ENCODE peak calls at places on chromosomes 11 and 22, in eight cellular contexts. One of them, this sample, is unnamed.
A peak's percentile ranks its signal among the peaks of the same experiment; 100 is the strongest.

GRCh38 chr11:57773026-57773598 is 11.5 kb downstream of the CTNND1 start:
- DNase-seq in lower lobe of right lung: no peak
- DNase-seq in neuronal stem cell: no peak
- DNase-seq in skeletal muscle cell: no peak
- DNase-seq in psoas muscle: no peak
- DNase-seq in Karpas-422: no peak
- DNase-seq in tibial nerve: no peak
- DNase-seq in hepatocyte: no peak
- DNase-seq in this sample: no peak

GRCh38 chr11:68036717-68037239 is 2.0 kb upstream of the TCIRG1 start:
- DNase-seq in lower lobe of right lung: peak; percentile 93
- DNase-seq in neuronal stem cell: no peak
- DNase-seq in skeletal muscle cell: no peak
- DNase-seq in psoas muscle: peak; percentile 64
- DNase-seq in Karpas-422: no peak
- DNase-seq in tibial nerve: no peak
- DNase-seq in hepatocyte: no peak
- DNase-seq in this sample: peak; percentile 89

GRCh38 chr11:86743223-86744118 is 56.9 kb upstream of the PRSS23 start:
- DNase-seq in lower lobe of right lung: no peak
- DNase-seq in neuronal stem cell: no peak
- DNase-seq in skeletal muscle cell: peak; percentile 98
- DNase-seq in psoas muscle: peak; percentile 61
- DNase-seq in Karpas-422: no peak
- DNase-seq in tibial nerve: no peak
- DNase-seq in hepatocyte: peak; percentile 82
- DNase-seq in this sample: peak; percentile 78

GRCh38 chr11:68996376-68997123 is 15.8 kb upstream of the MRGPRD start:
- DNase-seq in lower lobe of right lung: no peak
- DNase-seq in neuronal stem cell: no peak
- DNase-seq in skeletal muscle cell: no peak
- DNase-seq in psoas muscle: no peak
- DNase-seq in Karpas-422: no peak
- DNase-seq in tibial nerve: no peak
- DNase-seq in hepatocyte: no peak
- DNase-seq in this sample: peak; percentile 50

GRCh38 chr11:126375726-126376125 is 20.2 kb downstream of the ST3GAL4 start:
- DNase-seq in lower lobe of right lung: no peak
- DNase-seq in neuronal stem cell: no peak
- DNase-seq in skeletal muscle cell: no peak
- DNase-seq in psoas muscle: no peak
- DNase-seq in Karpas-422: no peak
- DNase-seq in tibial nerve: peak; percentile 3
- DNase-seq in hepatocyte: no peak
- DNase-seq in this sample: no peak

GRCh38 chr11:57321996-57322880 is 2.5 kb downstream of the TNKS1BP1 start:
- DNase-seq in lower lobe of right lung: peak; percentile 92
- DNase-seq in neuronal stem cell: peak; percentile 59
- DNase-seq in skeletal muscle cell: peak; percentile 93
- DNase-seq in psoas muscle: peak; percentile 89
- DNase-seq in Karpas-422: no peak
- DNase-seq in tibial nerve: peak; percentile 86
- DNase-seq in hepatocyte: peak; percentile 96
- DNase-seq in this sample: peak; percentile 92

GRCh38 chr11:95154514-95154913 is 64.9 kb downstream of the ENDOD1 start:
- DNase-seq in lower lobe of right lung: no peak
- DNase-seq in neuronal stem cell: peak; percentile 49
- DNase-seq in skeletal muscle cell: no peak
- DNase-seq in psoas muscle: no peak
- DNase-seq in Karpas-422: peak; percentile 95
- DNase-seq in tibial nerve: no peak
- DNase-seq in hepatocyte: peak; percentile 71
- DNase-seq in this sample: no peak

GRCh38 chr22:43227231-43227630 is 40.3 kb upstream of the TTLL12 start:
- DNase-seq in lower lobe of right lung: no peak
- DNase-seq in neuronal stem cell: no peak
- DNase-seq in skeletal muscle cell: no peak
- DNase-seq in psoas muscle: no peak
- DNase-seq in Karpas-422: no peak
- DNase-seq in tibial nerve: peak; percentile 58
- DNase-seq in hepatocyte: no peak
- DNase-seq in this sample: no peak

GRCh38 chr11:70913715-70914231 is 338.6 kb downstream of the SHANK2 start:
- DNase-seq in lower lobe of right lung: peak; percentile 57
- DNase-seq in neuronal stem cell: peak; percentile 33
- DNase-seq in skeletal muscle cell: no peak
- DNase-seq in psoas muscle: no peak
- DNase-seq in Karpas-422: no peak
- DNase-seq in tibial nerve: no peak
- DNase-seq in hepatocyte: no peak
- DNase-seq in this sample: peak; percentile 38

GRCh38 chr11:107359701-107360100 is 97.9 kb downstream of the CWF19L2 start:
- DNase-seq in lower lobe of right lung: no peak
- DNase-seq in neuronal stem cell: no peak
- DNase-seq in skeletal muscle cell: no peak
- DNase-seq in psoas muscle: no peak
- DNase-seq in Karpas-422: no peak
- DNase-seq in tibial nerve: no peak
- DNase-seq in hepatocyte: no peak
- DNase-seq in this sample: no peak

GRCh38 chr11:123509737-123510578 is 79.9 kb downstream of the GRAMD1B start:
- DNase-seq in lower lobe of right lung: no peak
- DNase-seq in neuronal stem cell: peak; percentile 48
- DNase-seq in skeletal muscle cell: peak; percentile 63
- DNase-seq in psoas muscle: no peak
- DNase-seq in Karpas-422: no peak
- DNase-seq in tibial nerve: no peak
- DNase-seq in hepatocyte: peak; percentile 75
- DNase-seq in this sample: no peak

GRCh38 chr11:12121504-12121903 is 11.1 kb downstream of the MICAL2 start:
- DNase-seq in lower lobe of right lung: no peak
- DNase-seq in neuronal stem cell: no peak
- DNase-seq in skeletal muscle cell: no peak
- DNase-seq in psoas muscle: no peak
- DNase-seq in Karpas-422: no peak
- DNase-seq in tibial nerve: no peak
- DNase-seq in hepatocyte: no peak
- DNase-seq in this sample: no peak

GRCh38 chr11:134223066-134223465 is 701 bp downstream of the NCAPD3 start:
- DNase-seq in lower lobe of right lung: no peak
- DNase-seq in neuronal stem cell: no peak
- DNase-seq in skeletal muscle cell: no peak
- DNase-seq in psoas muscle: no peak
- DNase-seq in Karpas-422: no peak
- DNase-seq in tibial nerve: no peak
- DNase-seq in hepatocyte: no peak
- DNase-seq in this sample: no peak

GRCh38 chr11:111676878-111677585 is 74.8 kb downstream of the SIK2 start:
- DNase-seq in lower lobe of right lung: no peak
- DNase-seq in neuronal stem cell: no peak
- DNase-seq in skeletal muscle cell: no peak
- DNase-seq in psoas muscle: no peak
- DNase-seq in Karpas-422: no peak
- DNase-seq in tibial nerve: no peak
- DNase-seq in hepatocyte: no peak
- DNase-seq in this sample: no peak

GRCh38 chr11:109362059-109362458 is 59.9 kb upstream of the C11orf87 start:
- DNase-seq in lower lobe of right lung: no peak
- DNase-seq in neuronal stem cell: no peak
- DNase-seq in skeletal muscle cell: no peak
- DNase-seq in psoas muscle: no peak
- DNase-seq in Karpas-422: no peak
- DNase-seq in tibial nerve: no peak
- DNase-seq in hepatocyte: no peak
- DNase-seq in this sample: no peak

GRCh38 chr11:64916040-64916847 is 765 bp downstream of the ATG2A start:
- DNase-seq in lower lobe of right lung: no peak
- DNase-seq in neuronal stem cell: no peak
- DNase-seq in skeletal muscle cell: no peak
- DNase-seq in psoas muscle: peak; percentile 46
- DNase-seq in Karpas-422: peak; percentile 68
- DNase-seq in tibial nerve: no peak
- DNase-seq in hepatocyte: peak; percentile 54
- DNase-seq in this sample: peak; percentile 68

GRCh38 chr22:37427128-37427710 is at the start of gene ELFN2:
- DNase-seq in lower lobe of right lung: no peak
- DNase-seq in neuronal stem cell: no peak
- DNase-seq in skeletal muscle cell: no peak
- DNase-seq in psoas muscle: no peak
- DNase-seq in Karpas-422: no peak
- DNase-seq in tibial nerve: no peak
- DNase-seq in hepatocyte: peak; percentile 51
- DNase-seq in this sample: peak; percentile 79

GRCh38 chr22:37426532-37427127 is 649 bp downstream of the ELFN2 start:
- DNase-seq in lower lobe of right lung: no peak
- DNase-seq in neuronal stem cell: no peak
- DNase-seq in skeletal muscle cell: no peak
- DNase-seq in psoas muscle: no peak
- DNase-seq in Karpas-422: no peak
- DNase-seq in tibial nerve: no peak
- DNase-seq in hepatocyte: no peak
- DNase-seq in this sample: no peak

GRCh38 chr22:37427711-37428635 is 694 bp upstream of the ELFN2 start:
- DNase-seq in lower lobe of right lung: no peak
- DNase-seq in neuronal stem cell: no peak
- DNase-seq in skeletal muscle cell: no peak
- DNase-seq in psoas muscle: no peak
- DNase-seq in Karpas-422: no peak
- DNase-seq in tibial nerve: no peak
- DNase-seq in hepatocyte: no peak
- DNase-seq in this sample: peak; percentile 68

GRCh38 chr22:37425369-37425768 is 1.9 kb downstream of the ELFN2 start:
- DNase-seq in lower lobe of right lung: no peak
- DNase-seq in neuronal stem cell: no peak
- DNase-seq in skeletal muscle cell: no peak
- DNase-seq in psoas muscle: no peak
- DNase-seq in Karpas-422: no peak
- DNase-seq in tibial nerve: no peak
- DNase-seq in hepatocyte: no peak
- DNase-seq in this sample: no peak

GRCh38 chr22:37425800-37426531 is 1.3 kb downstream of the ELFN2 start:
- DNase-seq in lower lobe of right lung: no peak
- DNase-seq in neuronal stem cell: no peak
- DNase-seq in skeletal muscle cell: peak; percentile 35
- DNase-seq in psoas muscle: no peak
- DNase-seq in Karpas-422: no peak
- DNase-seq in tibial nerve: no peak
- DNase-seq in hepatocyte: peak; percentile 60
- DNase-seq in this sample: no peak
- H3K4me3 ChIP-seq in lower lobe of right lung: no peak overlapping the region
- H3K4me3 ChIP-seq in neuronal stem cell: peak overlapping the region; percentile 58
- H3K4me3 ChIP-seq in skeletal muscle cell: peak overlapping the region; percentile 64
- H3K4me3 ChIP-seq in psoas muscle: no peak overlapping the region
- H3K4me3 ChIP-seq in Karpas-422: no peak overlapping the region
- H3K4me3 ChIP-seq in tibial nerve: no peak overlapping the region
- H3K4me3 ChIP-seq in hepatocyte: no peak overlapping the region
- H3K4me3 ChIP-seq in this sample: peak overlapping the region; percentile 37

GRCh38 chr11:122189259-122189658 is 73.2 kb upstream of the BLID start:
- DNase-seq in lower lobe of right lung: no peak
- DNase-seq in neuronal stem cell: no peak
- DNase-seq in skeletal muscle cell: peak; percentile 92
- DNase-seq in psoas muscle: no peak
- DNase-seq in Karpas-422: no peak
- DNase-seq in tibial nerve: no peak
- DNase-seq in hepatocyte: peak; percentile 26
- DNase-seq in this sample: no peak
- H3K4me3 ChIP-seq in lower lobe of right lung: no peak overlapping the region
- H3K4me3 ChIP-seq in neuronal stem cell: no peak overlapping the region
- H3K4me3 ChIP-seq in skeletal muscle cell: no peak overlapping the region
- H3K4me3 ChIP-seq in psoas muscle: no peak overlapping the region
- H3K4me3 ChIP-seq in Karpas-422: no peak overlapping the region
- H3K4me3 ChIP-seq in tibial nerve: no peak overlapping the region
- H3K4me3 ChIP-seq in hepatocyte: no peak overlapping the region
- H3K4me3 ChIP-seq in this sample: no peak overlapping the region

DNA sequence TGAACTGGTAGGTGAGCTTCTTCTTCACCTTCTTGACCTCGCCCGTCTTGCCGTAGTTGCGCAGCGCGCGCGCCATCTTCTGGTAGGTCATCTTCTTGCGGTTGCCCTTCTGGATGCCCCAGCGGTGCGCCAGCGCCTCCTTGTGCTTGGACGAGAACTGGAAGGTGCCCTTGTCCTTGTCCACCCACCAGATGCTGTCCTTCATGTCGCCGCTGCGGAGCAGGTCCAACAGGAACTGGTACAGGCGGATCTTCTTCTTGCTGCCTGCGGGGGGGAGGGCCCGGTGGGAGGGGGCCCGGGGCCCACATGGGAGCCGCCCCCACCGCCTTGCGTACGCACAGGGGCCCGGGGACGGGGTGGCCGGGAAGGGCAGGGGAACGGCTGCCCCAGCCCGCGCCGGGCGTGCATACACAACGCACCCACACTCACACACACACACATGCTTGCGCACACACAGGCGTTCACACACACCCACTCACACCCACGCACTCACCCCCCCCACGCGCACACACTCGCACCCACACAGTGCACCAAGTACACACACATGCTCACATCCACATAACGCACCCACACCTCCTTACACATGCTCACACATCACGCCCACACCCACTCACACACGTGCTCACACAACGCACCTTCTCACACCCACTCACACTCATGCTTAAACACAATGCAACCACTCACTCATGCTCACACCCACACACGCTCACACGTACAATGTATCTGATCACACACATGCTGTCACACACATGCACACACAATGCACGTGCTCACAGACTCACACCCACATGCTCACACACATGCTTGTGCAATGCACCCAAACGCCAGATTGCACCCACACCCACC is 3.0 kb upstream of the MYBPC3 start:
- DNase-seq in lower lobe of right lung: peak; percentile 96
- DNase-seq in neuronal stem cell: peak; percentile 90
- DNase-seq in skeletal muscle cell: peak; percentile 60
- DNase-seq in psoas muscle: peak; percentile 95
- DNase-seq in Karpas-422: peak; percentile 58
- DNase-seq in tibial nerve: peak; percentile 89
- DNase-seq in hepatocyte: peak; percentile 96
- DNase-seq in this sample: peak; percentile 95
- H3K4me3 ChIP-seq in lower lobe of right lung: peak overlapping the region; percentile 55
- H3K4me3 ChIP-seq in neuronal stem cell: peak overlapping the region; percentile 71
- H3K4me3 ChIP-seq in skeletal muscle cell: peak overlapping the region; percentile 30
- H3K4me3 ChIP-seq in psoas muscle: peak overlapping the region; percentile 74
- H3K4me3 ChIP-seq in Karpas-422: no peak overlapping the region
- H3K4me3 ChIP-seq in tibial nerve: peak overlapping the region; percentile 31
- H3K4me3 ChIP-seq in hepatocyte: peak overlapping the region; percentile 49
- H3K4me3 ChIP-seq in this sample: peak overlapping the region; percentile 37

DNA sequence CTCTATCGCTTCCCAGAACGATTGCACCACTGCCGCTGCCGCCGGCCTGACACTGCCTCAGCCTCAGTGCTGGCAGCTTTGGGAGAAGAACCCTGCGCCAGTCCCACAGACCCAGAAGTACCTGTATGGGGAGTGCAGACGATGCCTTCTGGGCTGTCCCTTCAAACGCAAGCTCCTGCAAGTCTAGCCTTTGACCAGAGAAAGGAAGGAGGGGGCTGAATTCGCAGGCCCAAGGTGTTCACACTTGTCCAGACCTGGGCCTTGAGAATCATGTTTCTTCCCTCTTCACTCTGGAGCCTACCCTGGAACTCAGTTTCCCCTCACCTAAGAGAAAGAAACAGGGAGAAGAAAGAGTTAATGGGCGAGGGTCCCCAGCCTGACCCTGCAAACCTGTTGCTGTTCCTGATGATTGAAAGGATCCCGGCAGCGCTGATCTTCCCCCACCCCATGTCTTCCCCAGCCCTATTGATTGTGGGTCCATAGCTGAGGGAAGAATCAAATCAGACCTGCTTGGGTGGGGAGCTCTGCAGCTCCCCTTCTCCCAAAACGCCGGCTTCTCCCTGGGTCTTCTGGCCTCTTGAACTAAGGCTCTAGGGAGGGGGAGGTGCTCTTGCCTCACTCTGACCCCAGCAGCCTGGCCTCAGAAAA is 786 bp upstream of the MCAM start:
- DNase-seq in lower lobe of right lung: no peak
- DNase-seq in neuronal stem cell: no peak
- DNase-seq in skeletal muscle cell: no peak
- DNase-seq in psoas muscle: no peak
- DNase-seq in Karpas-422: no peak
- DNase-seq in tibial nerve: no peak
- DNase-seq in hepatocyte: no peak
- DNase-seq in this sample: no peak
- H3K4me3 ChIP-seq in lower lobe of right lung: peak overlapping the region; percentile 51
- H3K4me3 ChIP-seq in neuronal stem cell: no peak overlapping the region
- H3K4me3 ChIP-seq in skeletal muscle cell: no peak overlapping the region
- H3K4me3 ChIP-seq in psoas muscle: peak overlapping the region; percentile 77
- H3K4me3 ChIP-seq in Karpas-422: no peak overlapping the region
- H3K4me3 ChIP-seq in tibial nerve: peak overlapping the region; percentile 60
- H3K4me3 ChIP-seq in hepatocyte: no peak overlapping the region
- H3K4me3 ChIP-seq in this sample: no peak overlapping the region